ENCODE peak calls at places on chromosomes 7 and 10, in eight cellular contexts. F is iPS-NIHi11; L is SW 1271; Q is activated CD4-positive, CD25-positive, alpha-beta regulatory T cell treated with anti-CD3 and anti-CD28 coated beads, Interleukin-2, amount 50 U/mL, for 72 hours; B is activated CD8-positive, alpha-beta memory T cell treated with anti-CD3 and anti-CD28 coated beads, Interleukin-2, amount 50 U/mL, for 48 hours; P is amniotic stem cell; D is T-helper 22 cell; R is DMS79. U is an unnamed sample.

GRCh38 chr10:117217196-117217761 is 20.0 kb downstream of the KCNK18 start:
- DNase-seq in P (no peak), B (peak; percentile 62), Q (peak; percentile 33), R (no peak), F (peak; percentile 70), D (no peak), L (no peak), U (peak; percentile 57)

GRCh38 chr7:32043688-32044087 is 26.5 kb downstream of the PDE1C start:
- DNase-seq in Q (no peak), R (no peak), B (no peak), D (no peak), L (no peak), F (no peak), P (no peak), U (no peak)

GRCh38 chr10:17737021-17737965 is 14.7 kb upstream of the TMEM236 start:
- DNase-seq in Q (no peak), F (no peak), R (no peak), P (peak; percentile 26), D (no peak), B (no peak), L (no peak), U (peak; percentile 55)

GRCh38 chr10:132538790-132539421 is 1.3 kb downstream of the INPP5A start:
- DNase-seq in R (no peak), B (no peak), L (no peak), Q (no peak), P (no peak), D (no peak), F (no peak), U (no peak)

GRCh38 chr7:29510028-29510427 is 53.6 kb upstream of the PRR15 start:
- DNase-seq in P (no peak), Q (no peak), D (no peak), R (no peak), L (no peak), B (no peak), F (no peak), U (no peak)

GRCh38 chr7:107138696-107139420 is 29.9 kb upstream of the HBP1 start:
- DNase-seq in P (peak; percentile 31), D (no peak), F (no peak), L (no peak), R (no peak), Q (no peak), B (no peak), U (no peak)

GRCh38 chr10:132186488-132187413 is at the start of gene DPYSL4:
- DNase-seq in F (peak; percentile 96), P (no peak), R (no peak), B (peak; percentile 66), D (no peak), L (no peak), Q (no peak), U (peak; percentile 62)

GRCh38 chr10:42640610-42641229 is 2.4 kb upstream of the ZNF33B start:
- DNase-seq in D (no peak), P (no peak), B (no peak), F (no peak), R (no peak), Q (no peak), L (no peak), U (no peak)

GRCh38 chr7:25790261-25790660 is 361.7 kb upstream of the NFE2L3 start:
- DNase-seq in Q (no peak), L (no peak), R (no peak), P (no peak), B (no peak), F (no peak), D (no peak), U (no peak)

GRCh38 chr10:110074986-110075664 is 67.3 kb downstream of the ADD3 start:
- DNase-seq in L (no peak), B (no peak), Q (no peak), R (no peak), F (no peak), P (peak; percentile 74), D (no peak), U (no peak)

GRCh38 chr10:811379-811778 is 120.1 kb downstream of the LARP4B start:
- DNase-seq in F (no peak), R (no peak), L (no peak), B (no peak), D (no peak), P (no peak), Q (no peak), U (no peak)

GRCh38 chr7:26417911-26418413 is 126.3 kb downstream of the SNX10 start:
- DNase-seq in R (no peak), D (no peak), F (no peak), B (no peak), L (no peak), Q (no peak), P (no peak), U (no peak)

GRCh38 chr10:72265508-72265907 is 8.2 kb upstream of the DDIT4 start:
- DNase-seq in P (no peak), D (no peak), F (no peak), R (no peak), B (no peak), L (no peak), Q (no peak), U (no peak)

GRCh38 chr7:150966002-150966401 is 12.1 kb downstream of the KCNH2 start:
- DNase-seq in D (no peak), Q (no peak), B (no peak), P (no peak), F (peak; percentile 52), L (no peak), R (no peak), U (peak; percentile 86)

GRCh38 chr7:94594882-94595281 is 61.1 kb downstream of the SGCE start:
- DNase-seq in F (no peak), P (no peak), D (no peak), Q (no peak), R (no peak), B (no peak), L (no peak), U (no peak)

GRCh38 chr7:65239707-65240352 is 133.8 kb upstream of the ZNF92 start:
- DNase-seq in D (no peak), B (no peak), F (peak; percentile 81), Q (no peak), R (peak; percentile 34), L (no peak), P (no peak), U (peak; percentile 82)

GRCh38 chr10:130353928-130354327 is 217.7 kb downstream of the GLRX3 start:
- DNase-seq in Q (no peak), F (no peak), L (no peak), B (no peak), R (peak; percentile 22), D (no peak), P (no peak), U (no peak)

GRCh38 chr10:36738738-36739431 is 386.5 kb upstream of the ANKRD30A start:
- DNase-seq in F (no peak), R (no peak), L (no peak), D (no peak), Q (no peak), P (no peak), B (no peak), U (no peak)

GRCh38 chr10:49737474-49738201 is 24.5 kb downstream of the OGDHL start:
- DNase-seq in R (no peak), Q (no peak), F (peak; percentile 5), L (no peak), P (no peak), D (no peak), B (no peak), U (no peak)

U was measured in neural progenitor cell.